ENCODE peak calls at places on chromosome 5, in six cellular contexts. Z is stromal cell of bone marrow, X is left ventricle myocardium superior, V is mucosa of gallbladder, D is iPS DF 19.7, K is GM03348. Q is an unnamed sample.

GRCh38 chr5:102231693-102232619 is 64.1 kb downstream of the SLCO4C1 start:
- DNase-seq in Z (no peak), X (no peak), V (no peak), D (no peak), K (no peak), Q (no peak)

GRCh38 chr5:154714271-154714986 is 40.7 kb upstream of the LARP1 start:
- DNase-seq in Z (no peak), X (no peak), V (peak; percentile 38), D (no peak), K (peak; percentile 61), Q (no peak)

GRCh38 chr5:117982691-117983090 is 1005.7 kb downstream of the DTWD2 start:
- DNase-seq in Z (no peak), X (no peak), V (no peak), D (no peak), K (no peak), Q (no peak)

GRCh38 chr5:109907189-109907588 is 217.5 kb downstream of the MAN2A1 start:
- DNase-seq in Z (no peak), X (no peak), V (no peak), D (no peak), K (no peak), Q (no peak)

GRCh38 chr5:115414406-115415142 is 118.1 kb upstream of the CCDC112 start:
- DNase-seq in Z (peak; percentile 80), X (peak; percentile 47), V (no peak), D (no peak), K (peak; percentile 88), Q (peak; percentile 62)

GRCh38 chr5:115575167-115576070 is 26.9 kb downstream of the TICAM2 start:
- DNase-seq in Z (no peak), X (no peak), V (no peak), D (no peak), K (peak; percentile 40), Q (no peak)

GRCh38 chr5:110343616-110344015 is 382.9 kb downstream of the TMEM232 start:
- DNase-seq in Z (no peak), X (no peak), V (no peak), D (no peak), K (no peak), Q (no peak)

GRCh38 chr5:107619781-107620180 is 51.0 kb downstream of the EFNA5 start:
- DNase-seq in Z (no peak), X (no peak), V (no peak), D (no peak), K (no peak), Q (no peak)

GRCh38 chr5:36602711-36603321 is 3.6 kb upstream of the SLC1A3 start:
- DNase-seq in Z (no peak), X (peak; percentile 66), V (no peak), D (no peak), K (no peak), Q (no peak)

GRCh38 chr5:124596595-124597388 is 149.6 kb downstream of the ZNF608 start:
- DNase-seq in Z (peak; percentile 45), X (no peak), V (peak; percentile 36), D (no peak), K (peak; percentile 59), Q (no peak)

GRCh38 chr5:96035796-96036195 is 74.1 kb upstream of the ELL2 start:
- DNase-seq in Z (no peak), X (no peak), V (no peak), D (no peak), K (no peak), Q (no peak)

GRCh38 chr5:96344678-96345612 is 88.1 kb downstream of the PCSK1 start:
- DNase-seq in Z (peak; percentile 67), X (no peak), V (peak; percentile 23), D (no peak), K (peak; percentile 69), Q (no peak)

Q was measured in NCI-H187.